ENCODE peak calls at places on chromosomes 1 and 21, in seven cellular contexts. J is hypothalamus; W is heart left ventricle; Y is cardiac septum; F is cardiac muscle cell; P is COR-L47; Q is stimulated activated CD8-positive, alpha-beta memory T cell treated with anti-CD3 and anti-CD28 coated beads, Interleukin-4, amount 100 ng/mL, for 1 hour. S is an unnamed sample.

GRCh38 chr1:64000021-64000420 is 203.4 kb upstream of the UBE2U start:
- DNase-seq in F (no peak), P (no peak), Q (no peak), Y (no peak), J (no peak), W (no peak), S (no peak)

GRCh38 chr1:110262846-110263631 is 52.9 kb downstream of the KCNC4 start:
- DNase-seq in Q (no peak), J (no peak), F (no peak), P (no peak), Y (no peak), W (no peak), S (no peak)

GRCh38 chr21:34560021-34560420 is 48.0 kb upstream of the KCNE1 start:
- DNase-seq in P (no peak), F (no peak), W (no peak), J (no peak), Y (no peak), Q (no peak), S (no peak)

GRCh38 chr21:44424608-44425306 is 30.6 kb upstream of the LRRC3 start:
- DNase-seq in W (no peak), J (no peak), F (no peak), P (no peak), Y (peak), Q (no peak), S (no peak)

GRCh38 chr1:54070549-54070915 is 17.1 kb downstream of the TCEANC2 start:
- DNase-seq in F (peak), P (no peak), J (no peak), W (no peak), Y (no peak), Q (no peak), S (no peak)

GRCh38 chr21:35222541-35222941 is 173.4 kb upstream of the RUNX1 start:
- DNase-seq in F (peak), J (no peak), P (no peak), Y (no peak), Q (no peak), W (no peak), S (no peak)

GRCh38 chr1:222097646-222098045 is 355.8 kb upstream of the DUSP10 start:
- DNase-seq in W (no peak), P (no peak), J (no peak), F (no peak), Y (no peak), Q (no peak), S (no peak)

GRCh38 chr21:36260030-36260787 is 59.8 kb upstream of the MORC3 start:
- DNase-seq in P (peak), F (peak), Y (no peak), Q (peak), W (no peak), J (no peak), S (no peak)